ENCODE peak calls at places on chromosomes 2 and 18, in seven cellular contexts. C is fibroblast of lung, T is PC-9, E is HL-60, X is esophagus squamous epithelium, R is right lobe of liver, K is colonic mucosa. M is an unnamed sample.

GRCh38 chr2:27734305-27734704 is 37.2 kb upstream of the MRPL33 start:
- DNase-seq in T (no peak), X (no peak), K (no peak), R (no peak), C (no peak), E (no peak), M (no peak)

GRCh38 chr2:63699549-63699839 is 110.7 kb downstream of the MDH1 start:
- DNase-seq in T (no peak), C (peak; percentile 30), E (no peak), R (no peak), X (no peak), K (no peak), M (no peak)

GRCh38 chr18:24544141-24544498 is 83.7 kb downstream of the HRH4 start:
- DNase-seq in C (no peak), X (no peak), T (no peak), K (no peak), R (no peak), E (peak; percentile 3), M (no peak)

GRCh38 chr2:33022989-33023731 is 76.4 kb downstream of the LTBP1 start:
- DNase-seq in X (no peak), R (no peak), K (no peak), C (peak; percentile 94), T (no peak), E (no peak), M (peak; percentile 72)

GRCh38 chr2:146984014-146984413 is 860.8 kb upstream of the ACVR2A start:
- DNase-seq in E (no peak), T (no peak), X (no peak), K (no peak), C (no peak), R (no peak), M (no peak)

GRCh38 chr18:58674159-58674558 is 2.9 kb downstream of the MALT1 start:
- DNase-seq in E (no peak), T (no peak), R (no peak), C (no peak), X (no peak), K (no peak), M (no peak)

GRCh38 chr2:158968396-158969161 is at the start of gene TANC1:
- DNase-seq in R (peak; percentile 97), E (no peak), K (peak; percentile 96), C (peak; percentile 93), T (peak; percentile 90), X (peak; percentile 22), M (peak; percentile 72)

GRCh38 chr18:56489901-56490300 is 148.5 kb downstream of the TXNL1 start:
- DNase-seq in T (no peak), K (no peak), C (no peak), E (peak; percentile 84), R (no peak), X (no peak), M (no peak)

GRCh38 chr18:77140439-77141109 is 8.0 kb upstream of the MBP start:
- DNase-seq in E (no peak), X (no peak), K (no peak), C (no peak), T (no peak), R (peak; percentile 69), M (no peak)

GRCh38 chr2:85585781-85586105 is 1.5 kb downstream of the VAMP5 start:
- DNase-seq in T (no peak), E (no peak), X (no peak), R (no peak), C (peak; percentile 89), K (no peak), M (no peak)

GRCh38 chr2:149513461-149513860 is 74.1 kb downstream of the MMADHC start:
- DNase-seq in R (no peak), T (no peak), X (no peak), E (no peak), K (no peak), C (no peak), M (no peak)

GRCh38 chr2:106581755-106582430 is 94.7 kb downstream of the CD8B2 start:
- DNase-seq in X (no peak), T (peak; percentile 12), E (no peak), R (peak; percentile 58), C (peak; percentile 56), K (peak; percentile 41), M (no peak)

GRCh38 chr2:15943378-15943851 is 3.1 kb downstream of the MYCN start:
- DNase-seq in T (no peak), R (no peak), E (no peak), C (no peak), K (peak; percentile 37), X (no peak), M (no peak)

GRCh38 chr2:46508734-46509133 is 29.4 kb downstream of the TMEM247 start:
- DNase-seq in K (no peak), C (no peak), E (no peak), X (no peak), T (no peak), R (no peak), M (no peak)

GRCh38 chr2:53130441-53130943 is 637.1 kb upstream of the CHAC2 start:
- DNase-seq in K (no peak), T (no peak), R (no peak), E (no peak), X (no peak), C (peak; percentile 78), M (no peak)

GRCh38 chr2:56130463-56131070 is 53.2 kb upstream of the CCDC85A start:
- DNase-seq in R (no peak), X (no peak), E (peak; percentile 3), K (no peak), C (peak; percentile 20), T (peak; percentile 29), M (peak; percentile 2)

GRCh38 chr2:240624011-240624949 is 1.0 kb upstream of the GPR35 start:
- DNase-seq in K (no peak), R (peak; percentile 29), X (no peak), E (peak; percentile 78), T (no peak), C (no peak), M (no peak)
- H3K27ac ChIP-seq in K (no peak overlapping the region), R (no peak overlapping the region), X (no peak overlapping the region), E (peak overlapping the region; percentile 86), T (no peak overlapping the region), C (no peak overlapping the region), M (no peak overlapping the region)

GRCh38 chr2:10909050-10909995 is 2.4 kb upstream of the KCNF1 start:
- DNase-seq in T (peak; percentile 22), C (no peak), R (no peak), X (no peak), K (no peak), E (no peak), M (no peak)

GRCh38 chr2:10908195-10908594 is 3.5 kb upstream of the KCNF1 start:
- DNase-seq in X (no peak), K (no peak), C (no peak), T (no peak), E (no peak), R (no peak), M (no peak)

GRCh38 chr2:10910625-10911024 is 1.1 kb upstream of the KCNF1 start:
- DNase-seq in K (no peak), T (no peak), R (no peak), C (no peak), E (no peak), X (no peak), M (no peak)

GRCh38 chr2:10911291-10912075 is at the start of gene KCNF1:
- DNase-seq in E (no peak), R (no peak), X (no peak), C (peak; percentile 63), T (peak; percentile 65), K (peak; percentile 32), M (no peak)

DNA sequence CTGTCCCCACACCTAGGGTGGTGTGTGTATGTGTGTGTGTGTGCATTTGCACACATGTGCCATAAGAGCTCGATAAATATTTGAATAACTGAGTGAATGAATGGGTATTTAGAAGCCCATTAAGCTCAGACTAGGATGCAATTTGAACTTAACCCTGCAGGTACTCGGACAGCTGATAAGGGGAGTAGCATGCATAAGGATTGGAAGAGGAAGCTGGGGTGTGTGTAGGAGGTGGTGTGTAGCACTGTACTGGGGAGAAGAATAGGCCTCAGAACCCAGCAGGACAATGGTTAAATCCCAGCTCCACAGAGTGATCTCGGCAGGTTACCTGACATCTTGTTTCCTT is 1.8 kb upstream of the KCNF1 start:
- DNase-seq in R (no peak), K (no peak), X (no peak), T (no peak), C (no peak), E (no peak), M (no peak)
- TF ChIP-seq CTCF in R (no peak), K (peak; percentile 0), X (no peak), T (peak; percentile 49), C (no peak), E (no peak), M (no peak)

GRCh38 chr18:23438608-23439366 is 14.3 kb upstream of the RIOK3 start:
- DNase-seq in K (no peak), R (no peak), E (no peak), T (no peak), X (no peak), C (no peak), M (no peak)
- H3K4me3 ChIP-seq in K (no peak overlapping the region), R (no peak overlapping the region), E (no peak overlapping the region), T (no peak overlapping the region), X (no peak overlapping the region), C (no peak overlapping the region), M (no peak overlapping the region)

GRCh38 chr2:236748385-236748784 is 178.8 kb downstream of the ACKR3 start:
- DNase-seq in R (no peak), E (peak; percentile 66), K (no peak), X (no peak), T (peak; percentile 75), C (no peak), M (no peak)

GRCh38 chr2:236747426-236747825 is 177.8 kb downstream of the ACKR3 start:
- DNase-seq in C (no peak), T (no peak), R (no peak), K (no peak), X (no peak), E (no peak), M (no peak)

GRCh38 chr2:236747925-236748324 is 178.3 kb downstream of the ACKR3 start:
- DNase-seq in R (no peak), T (no peak), X (no peak), E (no peak), K (no peak), C (no peak), M (no peak)

GRCh38 chr2:236745420-236746210 is 176.0 kb downstream of the ACKR3 start:
- DNase-seq in E (no peak), T (peak; percentile 78), C (peak; percentile 94), R (no peak), K (no peak), X (no peak), M (no peak)

GRCh38 chr2:236746833-236747232 is 177.2 kb downstream of the ACKR3 start:
- DNase-seq in X (no peak), K (no peak), C (no peak), E (no peak), T (no peak), R (no peak), M (no peak)
- H3K27ac ChIP-seq in X (peak overlapping the region; percentile 72), K (no peak overlapping the region), C (no peak overlapping the region), E (no peak overlapping the region), T (peak overlapping the region; percentile 99), R (no peak overlapping the region), M (no peak overlapping the region)

M was measured in AG04450.